ENCODE peak calls at places on chromosomes 3 and 15, in four cellular contexts. W is type B pancreatic cell, U is Panc1, N is adrenal gland. X is an unnamed sample.

GRCh38 chr3:131591394-131591990 is 88.7 kb upstream of the MRPL3 start:
- DNase-seq in W (no peak), U (no peak), N (peak), X (no peak)

GRCh38 chr3:134846943-134847342 is 51.9 kb downstream of the EPHB1 start:
- DNase-seq in W (no peak), U (peak), N (no peak), X (no peak)

GRCh38 chr15:99708563-99708962 is 24.7 kb downstream of the LYSMD4 start:
- DNase-seq in W (no peak), U (no peak), N (peak), X (no peak)

GRCh38 chr3:85482193-85482450 is 523.3 kb downstream of the CADM2 start:
- DNase-seq in W (no peak), U (no peak), N (no peak), X (no peak)

GRCh38 chr3:79406175-79406574 is 361.6 kb downstream of the ROBO1 start:
- DNase-seq in W (no peak), U (no peak), N (no peak), X (no peak)

GRCh38 chr3:132777171-132777570 is 55.0 kb upstream of the NPHP3 start:
- DNase-seq in W (no peak), U (no peak), N (no peak), X (no peak)

GRCh38 chr15:60006203-60006782 is 2.2 kb downstream of the FOXB1 start:
- DNase-seq in W (no peak), U (peak), N (no peak), X (peak)

GRCh38 chr3:57221883-57222282 is 5.6 kb upstream of the APPL1 start:
- DNase-seq in W (no peak), U (no peak), N (no peak), X (no peak)

GRCh38 chr3:151169700-151170224 is 33.3 kb downstream of the GPR171 start:
- DNase-seq in W (no peak), U (no peak), N (no peak), X (peak)

GRCh38 chr15:70196314-70197291 is 98.9 kb upstream of the TLE3 start:
- DNase-seq in W (no peak), U (no peak), N (no peak), X (peak)

GRCh38 chr3:143063018-143063417 is 56.6 kb upstream of the CHST2 start:
- DNase-seq in W (no peak), U (no peak), N (no peak), X (no peak)

GRCh38 chr3:13114811-13115615 is 41.8 kb upstream of the IQSEC1 start:
- DNase-seq in W (no peak), U (no peak), N (no peak), X (no peak)

GRCh38 chr3:187914231-187914630 is 169.0 kb upstream of the BCL6 start:
- DNase-seq in W (no peak), U (no peak), N (no peak), X (no peak)

GRCh38 chr3:46922871-46923558 is 45.5 kb downstream of the PTH1R start:
- DNase-seq in W (no peak), U (no peak), N (no peak), X (no peak)

GRCh38 chr15:27958911-27959598 is 140.1 kb downstream of the OCA2 start:
- DNase-seq in W (no peak), U (no peak), N (no peak), X (no peak)

GRCh38 chr3:101879102-101879501 is 29.8 kb downstream of the NFKBIZ start:
- DNase-seq in W (no peak), U (no peak), N (no peak), X (no peak)

GRCh38 chr3:94972066-94972465 is 909.2 kb downstream of the NSUN3 start:
- DNase-seq in W (no peak), U (no peak), N (no peak), X (no peak)

GRCh38 chr15:98403169-98403568 is 245.2 kb upstream of the IGF1R start:
- DNase-seq in W (no peak), U (no peak), N (no peak), X (no peak)

GRCh38 chr3:160278210-160278609 is 53.0 kb downstream of the C3orf80 start:
- DNase-seq in W (no peak), U (no peak), N (no peak), X (no peak)

GRCh38 chr15:66821307-66821706 is 119.3 kb downstream of the SMAD6 start:
- DNase-seq in W (no peak), U (no peak), N (no peak), X (no peak)

GRCh38 chr3:10160925-10161324 is 3.8 kb upstream of the IRAK2 start:
- DNase-seq in W (no peak), U (no peak), N (no peak), X (no peak)

GRCh38 chr15:94840794-94841587 is 609.6 kb downstream of the MCTP2 start:
- DNase-seq in W (no peak), U (no peak), N (no peak), X (no peak)

GRCh38 chr3:113912551-113913246 is 35.1 kb upstream of the ZDHHC23 start:
- DNase-seq in W (no peak), U (peak), N (peak), X (peak)

GRCh38 chr3:178001670-178002101 is 534.5 kb upstream of the KCNMB2 start:
- DNase-seq in W (no peak), U (no peak), N (no peak), X (no peak)

GRCh38 chr3:12773030-12773723 is 14.1 kb upstream of the TMEM40 start:
- DNase-seq in W (no peak), U (no peak), N (no peak), X (no peak)

GRCh38 chr3:72338082-72338941 is 509.9 kb downstream of the SHQ1 start:
- DNase-seq in W (no peak), U (peak), N (no peak), X (no peak)

GRCh38 chr3:171672538-171672937 is 137.7 kb downstream of the PLD1 start:
- DNase-seq in W (no peak), U (no peak), N (no peak), X (no peak)

GRCh38 chr3:193502871-193503270 is 51.8 kb downstream of the ATP13A4 start:
- DNase-seq in W (no peak), U (no peak), N (no peak), X (no peak)

GRCh38 chr3:50487181-50487580 is 16.3 kb downstream of the CACNA2D2 start:
- DNase-seq in W (no peak), U (no peak), N (no peak), X (no peak)

GRCh38 chr3:189455009-189455408 is 176.2 kb upstream of the TP63 start:
- DNase-seq in W (no peak), U (no peak), N (no peak), X (no peak)

GRCh38 chr3:114307222-114307840 is 13.5 kb downstream of the TIGIT start:
- DNase-seq in W (no peak), U (no peak), N (no peak), X (no peak)

GRCh38 chr3:31810991-31811433 is 170.1 kb downstream of the OSBPL10 start:
- DNase-seq in W (no peak), U (no peak), N (no peak), X (no peak)

GRCh38 chr3:182309120-182309519 is 484.2 kb upstream of the ATP11B start:
- DNase-seq in W (no peak), U (no peak), N (no peak), X (no peak)

GRCh38 chr15:89002830-89003229 is 85.4 kb upstream of the ABHD2 start:
- DNase-seq in W (no peak), U (no peak), N (no peak), X (no peak)

GRCh38 chr3:72973031-72973723 is 23.4 kb upstream of the PPP4R2 start:
- DNase-seq in W (no peak), U (no peak), N (no peak), X (no peak)

GRCh38 chr15:34085746-34086145 is 15.9 kb downstream of the EMC7 start:
- DNase-seq in W (no peak), U (no peak), N (no peak), X (no peak)

GRCh38 chr3:9676780-9677179 is 26.9 kb upstream of the CPNE9 start:
- DNase-seq in W (no peak), U (no peak), N (no peak), X (no peak)

GRCh38 chr15:77499087-77499765 is 78.5 kb downstream of the HMG20A start:
- DNase-seq in W (no peak), U (no peak), N (no peak), X (no peak)

GRCh38 chr3:195441476-195441970 is 1.3 kb downstream of the ACAP2 start:
- DNase-seq in W (no peak), U (no peak), N (no peak), X (no peak)

GRCh38 chr3:152269423-152270144 is 855 bp downstream of the MBNL1 start:
- DNase-seq in W (peak), U (peak), N (peak), X (no peak)

DNA sequence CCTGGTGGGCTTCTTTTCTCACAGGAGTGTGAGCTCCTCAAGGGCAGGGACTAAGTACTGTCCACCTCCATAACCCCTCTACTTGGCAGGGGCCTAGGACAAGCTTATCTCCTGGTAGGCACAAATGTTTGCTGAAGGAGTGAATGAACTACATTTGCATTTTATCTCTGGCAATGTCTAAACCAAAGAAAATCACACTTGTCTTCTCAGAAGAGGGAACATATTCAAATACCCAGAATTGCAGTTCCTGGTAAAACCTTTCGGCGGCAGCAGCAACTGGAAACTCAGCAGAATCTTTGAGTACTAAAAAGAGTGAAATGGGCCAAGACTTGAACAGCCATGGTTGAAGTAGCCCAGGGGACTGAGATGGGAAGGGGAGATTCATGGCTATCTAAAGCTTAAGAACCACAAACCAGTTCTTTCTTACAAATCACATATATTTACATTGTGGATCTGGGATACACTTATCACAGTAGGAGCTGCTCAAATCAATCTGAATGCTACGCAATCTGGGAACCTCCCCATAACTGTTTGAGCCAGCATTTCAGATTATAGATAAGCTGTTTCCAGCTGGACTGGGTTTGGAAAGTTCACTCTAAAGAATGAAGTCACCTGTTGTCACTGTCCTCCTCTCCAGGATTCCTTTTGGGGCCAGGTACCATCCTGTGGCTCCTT is 18.7 kb upstream of the PTPN9 start:
- DNase-seq in W (no peak), U (no peak), N (no peak), X (no peak)
- TF ChIP-seq CTCF in W (peak), U (no peak), N (peak), X (peak)

GRCh38 chr3:43009547-43009946 is 30.4 kb downstream of the GASK1A start:
- DNase-seq in W (no peak), U (no peak), N (no peak), X (no peak)
- TF ChIP-seq CTCF in W (no peak), U (no peak), N (no peak), X (no peak)

DNA sequence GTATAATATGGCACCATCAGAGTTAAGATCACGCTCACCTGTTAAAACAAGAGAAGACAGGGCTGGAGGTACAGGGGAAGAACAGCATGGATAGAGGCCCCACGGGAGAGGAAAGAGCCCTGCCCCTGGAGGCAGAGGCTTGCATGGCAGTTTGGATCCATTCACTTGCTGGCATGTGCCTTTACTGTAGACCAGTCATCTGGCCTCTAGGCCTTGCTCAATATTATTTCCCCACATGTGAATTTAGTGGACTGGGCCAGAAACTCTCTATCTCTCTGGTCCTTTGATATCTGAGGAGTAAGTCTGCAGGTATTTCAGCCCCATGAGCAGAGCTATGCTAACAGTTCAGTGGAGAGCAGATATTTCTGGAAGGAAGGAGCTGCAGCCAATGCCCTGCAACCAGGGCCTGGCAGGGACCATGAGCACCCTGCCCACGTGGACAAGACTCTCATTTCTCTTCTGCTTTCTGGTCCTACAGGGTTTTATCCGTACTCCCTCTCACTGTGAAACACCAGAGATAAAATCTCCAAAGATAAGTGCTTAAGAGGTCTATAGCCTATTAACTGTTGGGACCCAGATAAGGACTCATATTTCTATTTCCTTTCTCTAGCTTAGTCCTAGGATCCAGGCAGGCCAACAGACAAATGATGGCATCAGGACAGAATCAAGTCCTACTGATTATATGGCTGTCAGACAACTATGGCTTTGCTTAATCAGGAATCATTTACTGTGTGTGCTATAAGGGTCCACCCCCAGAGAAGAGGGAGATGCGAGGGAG is 65.0 kb downstream of the CLDN11 start:
- DNase-seq in W (no peak), U (no peak), N (no peak), X (no peak)
- TF ChIP-seq CTCF in W (peak), U (no peak), N (no peak), X (peak)

GRCh38 chr3:39724233-39724846 is 85.1 kb upstream of the MYRIP start:
- DNase-seq in W (no peak), U (no peak), N (no peak), X (no peak)
- TF ChIP-seq CTCF in W (peak), U (peak), N (peak), X (no peak)

GRCh38 chr15:92627014-92627413 is 28.6 kb downstream of the FAM174B start:
- DNase-seq in W (no peak), U (no peak), N (no peak), X (no peak)

GRCh38 chr15:92621972-92622533 is 33.5 kb downstream of the FAM174B start:
- DNase-seq in W (no peak), U (no peak), N (no peak), X (no peak)

GRCh38 chr15:92623435-92623834 is 32.1 kb downstream of the FAM174B start:
- DNase-seq in W (no peak), U (no peak), N (no peak), X (no peak)

GRCh38 chr15:92624401-92624991 is 31.1 kb downstream of the FAM174B start:
- DNase-seq in W (no peak), U (no peak), N (no peak), X (no peak)

DNA sequence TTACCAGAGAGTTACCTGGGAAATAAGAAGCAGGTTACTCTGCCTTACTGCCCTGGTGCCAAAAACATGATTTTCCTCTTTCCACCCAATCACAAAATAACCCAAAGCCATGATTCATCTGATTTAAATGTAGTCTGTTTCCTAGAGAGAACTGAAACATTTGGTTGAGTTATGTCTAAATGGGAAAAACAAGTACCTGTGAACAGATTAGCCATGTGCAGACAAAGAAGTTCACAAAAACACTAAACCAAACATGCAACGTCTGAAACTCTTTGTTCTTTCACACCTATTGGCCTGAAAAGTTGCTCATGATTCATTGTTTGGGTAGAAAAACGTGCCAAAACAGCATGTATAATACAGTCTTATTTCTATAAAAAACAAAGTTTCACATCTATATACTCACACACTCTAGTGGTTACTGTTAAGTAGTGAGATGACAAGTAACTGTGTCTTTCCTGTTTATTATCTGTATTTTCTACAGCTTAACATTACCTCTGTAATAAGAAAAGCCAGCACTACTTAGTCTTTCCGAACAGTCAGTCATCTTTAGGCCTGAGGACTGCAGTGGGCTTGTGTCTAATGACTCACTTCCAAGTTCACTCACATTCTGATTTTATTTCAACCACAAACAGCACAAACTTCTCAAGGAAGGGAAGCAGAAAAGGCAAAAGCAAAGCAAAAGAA is 30.1 kb downstream of the FAM174B start:
- DNase-seq in W (no peak), U (no peak), N (no peak), X (peak)
- TF ChIP-seq CTCF in W (no peak), U (no peak), N (no peak), X (no peak)

GRCh38 chr15:41661078-41661528 is 898 bp downstream of the MGA start:
- DNase-seq in W (no peak), U (no peak), N (no peak), X (no peak)
- TF ChIP-seq CTCF in W (no peak), U (peak), N (no peak), X (no peak)

GRCh38 chr15:48109856-48110531 is 10.8 kb upstream of the SLC24A5 start:
- DNase-seq in W (no peak), U (no peak), N (no peak), X (no peak)
- TF ChIP-seq CTCF in W (peak), U (no peak), N (no peak), X (no peak)